ENCODE peak calls at places on chromosomes 16 and 17, in nine cellular contexts. One of them, this sample, is unnamed.

GRCh38 chr16:27238016-27238587 is 30.5 kb downstream of the NSMCE1 start:
- DNase-seq in epithelial cell of proximal tubule: no peak
- DNase-seq in lung: no peak
- DNase-seq in cardiac fibroblast: no peak
- DNase-seq in heart right ventricle: no peak
- DNase-seq in bronchial epithelial cell: no peak
- DNase-seq in HFF-Myc: no peak
- DNase-seq in foreskin fibroblast: no peak
- DNase-seq in uterus: no peak
- DNase-seq in this sample: no peak

GRCh38 chr17:40909351-40909750 is 24.3 kb upstream of the KRT20 start:
- DNase-seq in heart right ventricle: peak; percentile 40
- DNase-seq in foreskin fibroblast: peak; percentile 97
- DNase-seq in cardiac fibroblast: peak; percentile 98
- DNase-seq in HFF-Myc: peak; percentile 84
- DNase-seq in epithelial cell of proximal tubule: peak; percentile 70
- DNase-seq in uterus: peak; percentile 74
- DNase-seq in lung: peak; percentile 88
- DNase-seq in bronchial epithelial cell: peak; percentile 93
- DNase-seq in this sample: peak; percentile 68

GRCh38 chr17:2383628-2384167 is 17.2 kb downstream of the MNT start:
- DNase-seq in lung: no peak
- DNase-seq in heart right ventricle: no peak
- DNase-seq in epithelial cell of proximal tubule: no peak
- DNase-seq in uterus: no peak
- DNase-seq in HFF-Myc: no peak
- DNase-seq in foreskin fibroblast: peak; percentile 58
- DNase-seq in cardiac fibroblast: no peak
- DNase-seq in bronchial epithelial cell: no peak
- DNase-seq in this sample: no peak

GRCh38 chr17:78715000-78715771 is 66.9 kb downstream of the CYTH1 start:
- DNase-seq in cardiac fibroblast: no peak
- DNase-seq in epithelial cell of proximal tubule: no peak
- DNase-seq in heart right ventricle: no peak
- DNase-seq in uterus: no peak
- DNase-seq in bronchial epithelial cell: no peak
- DNase-seq in foreskin fibroblast: no peak
- DNase-seq in HFF-Myc: no peak
- DNase-seq in lung: no peak
- DNase-seq in this sample: no peak

GRCh38 chr17:10096556-10096955 is 101.8 kb downstream of the GAS7 start:
- DNase-seq in epithelial cell of proximal tubule: no peak
- DNase-seq in uterus: no peak
- DNase-seq in HFF-Myc: no peak
- DNase-seq in lung: no peak
- DNase-seq in cardiac fibroblast: no peak
- DNase-seq in bronchial epithelial cell: no peak
- DNase-seq in foreskin fibroblast: no peak
- DNase-seq in heart right ventricle: no peak
- DNase-seq in this sample: no peak

GRCh38 chr17:35900280-35900679 is 20.1 kb upstream of the CCL5 start:
- DNase-seq in cardiac fibroblast: no peak
- DNase-seq in HFF-Myc: no peak
- DNase-seq in uterus: no peak
- DNase-seq in bronchial epithelial cell: peak; percentile 4
- DNase-seq in foreskin fibroblast: no peak
- DNase-seq in heart right ventricle: no peak
- DNase-seq in epithelial cell of proximal tubule: no peak
- DNase-seq in lung: no peak
- DNase-seq in this sample: no peak

GRCh38 chr17:37787055-37787720 is 42.3 kb upstream of the HNF1B start:
- DNase-seq in foreskin fibroblast: peak; percentile 17
- DNase-seq in HFF-Myc: no peak
- DNase-seq in bronchial epithelial cell: no peak
- DNase-seq in cardiac fibroblast: no peak
- DNase-seq in heart right ventricle: peak; percentile 19
- DNase-seq in uterus: no peak
- DNase-seq in lung: no peak
- DNase-seq in epithelial cell of proximal tubule: peak; percentile 84
- DNase-seq in this sample: peak; percentile 44

GRCh38 chr16:66930189-66930588 is 4.0 kb downstream of the CIAO2B start:
- DNase-seq in heart right ventricle: peak; percentile 8
- DNase-seq in lung: peak; percentile 62
- DNase-seq in HFF-Myc: no peak
- DNase-seq in uterus: no peak
- DNase-seq in foreskin fibroblast: peak; percentile 65
- DNase-seq in epithelial cell of proximal tubule: peak; percentile 82
- DNase-seq in cardiac fibroblast: peak; percentile 81
- DNase-seq in bronchial epithelial cell: peak; percentile 85
- DNase-seq in this sample: no peak

GRCh38 chr17:31758646-31759045 is 100.4 kb downstream of the COPRS start:
- DNase-seq in uterus: no peak
- DNase-seq in cardiac fibroblast: no peak
- DNase-seq in lung: no peak
- DNase-seq in epithelial cell of proximal tubule: no peak
- DNase-seq in bronchial epithelial cell: no peak
- DNase-seq in HFF-Myc: no peak
- DNase-seq in foreskin fibroblast: peak; percentile 58
- DNase-seq in heart right ventricle: no peak
- DNase-seq in this sample: no peak

GRCh38 chr16:9316615-9317014 is 225.2 kb downstream of the HAPSTR1 start:
- DNase-seq in heart right ventricle: no peak
- DNase-seq in bronchial epithelial cell: no peak
- DNase-seq in lung: no peak
- DNase-seq in foreskin fibroblast: no peak
- DNase-seq in epithelial cell of proximal tubule: no peak
- DNase-seq in uterus: no peak
- DNase-seq in HFF-Myc: no peak
- DNase-seq in cardiac fibroblast: no peak
- DNase-seq in this sample: no peak

GRCh38 chr16:49890876-49891275 is 35.0 kb upstream of the ZNF423 start:
- DNase-seq in bronchial epithelial cell: no peak
- DNase-seq in uterus: no peak
- DNase-seq in HFF-Myc: no peak
- DNase-seq in heart right ventricle: no peak
- DNase-seq in epithelial cell of proximal tubule: no peak
- DNase-seq in lung: no peak
- DNase-seq in cardiac fibroblast: peak; percentile 18
- DNase-seq in foreskin fibroblast: no peak
- DNase-seq in this sample: no peak

GRCh38 chr16:17921357-17921978 is 415.1 kb downstream of the NPIPA8 start:
- DNase-seq in foreskin fibroblast: no peak
- DNase-seq in heart right ventricle: no peak
- DNase-seq in epithelial cell of proximal tubule: no peak
- DNase-seq in lung: no peak
- DNase-seq in uterus: no peak
- DNase-seq in HFF-Myc: no peak
- DNase-seq in bronchial epithelial cell: peak; percentile 10
- DNase-seq in cardiac fibroblast: peak; percentile 14
- DNase-seq in this sample: no peak

DNA sequence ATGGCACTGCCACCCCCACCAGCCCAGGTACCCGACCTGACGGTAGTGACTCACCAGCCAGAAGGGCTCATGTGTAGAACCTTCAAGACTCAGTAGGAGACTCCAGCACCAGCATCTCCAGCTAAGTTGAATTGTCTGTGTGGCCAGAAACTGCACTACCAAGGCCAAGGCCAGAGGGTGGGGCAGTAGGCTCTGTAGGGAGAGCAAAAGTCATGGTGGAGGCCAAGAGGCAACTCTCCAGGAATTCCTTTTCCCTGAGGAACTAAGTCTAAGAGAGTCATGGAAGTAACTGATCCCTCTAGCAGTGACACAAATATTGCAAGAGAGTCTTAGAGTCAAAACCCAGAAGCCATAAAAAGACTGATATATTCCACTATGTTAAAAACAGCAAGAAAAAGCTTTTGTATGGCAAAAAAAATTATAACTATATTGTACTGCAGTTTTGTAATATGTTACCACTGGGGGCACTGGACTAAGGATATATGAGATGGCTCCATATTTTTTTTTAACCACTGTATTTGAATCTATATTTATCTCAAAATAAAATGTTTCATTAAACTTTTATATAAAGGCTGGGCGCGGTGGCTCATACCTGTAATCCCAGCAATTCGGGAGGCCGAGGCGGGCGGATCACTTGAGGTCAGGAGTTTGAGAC is 30.2 kb upstream of the GUCY2D start:
- DNase-seq in foreskin fibroblast: peak; percentile 36
- DNase-seq in HFF-Myc: no peak
- DNase-seq in bronchial epithelial cell: no peak
- DNase-seq in uterus: no peak
- DNase-seq in epithelial cell of proximal tubule: no peak
- DNase-seq in heart right ventricle: peak; percentile 16
- DNase-seq in cardiac fibroblast: no peak
- DNase-seq in lung: no peak
- DNase-seq in this sample: no peak
- TF ChIP-seq CTCF in foreskin fibroblast: peak; percentile 19
- TF ChIP-seq CTCF in HFF-Myc: no peak
- TF ChIP-seq CTCF in bronchial epithelial cell: no peak
- TF ChIP-seq CTCF in uterus: no peak
- TF ChIP-seq CTCF in epithelial cell of proximal tubule: peak; percentile 15
- TF ChIP-seq CTCF in heart right ventricle: peak; percentile 15
- TF ChIP-seq CTCF in cardiac fibroblast: peak; percentile 18
- TF ChIP-seq CTCF in lung: no peak
- TF ChIP-seq CTCF in this sample: peak; percentile 8

GRCh38 chr16:89113152-89113547 is 19.5 kb downstream of the ACSF3 start:
- DNase-seq in HFF-Myc: no peak
- DNase-seq in cardiac fibroblast: no peak
- DNase-seq in uterus: no peak
- DNase-seq in epithelial cell of proximal tubule: no peak
- DNase-seq in lung: no peak
- DNase-seq in bronchial epithelial cell: no peak
- DNase-seq in heart right ventricle: no peak
- DNase-seq in foreskin fibroblast: no peak
- DNase-seq in this sample: no peak

GRCh38 chr16:89112377-89113151 is 18.9 kb downstream of the ACSF3 start:
- DNase-seq in bronchial epithelial cell: no peak
- DNase-seq in foreskin fibroblast: no peak
- DNase-seq in lung: no peak
- DNase-seq in uterus: no peak
- DNase-seq in cardiac fibroblast: no peak
- DNase-seq in HFF-Myc: no peak
- DNase-seq in heart right ventricle: no peak
- DNase-seq in epithelial cell of proximal tubule: no peak
- DNase-seq in this sample: no peak

GRCh38 chr16:89115216-89115949 is 21.7 kb downstream of the ACSF3 start:
- DNase-seq in bronchial epithelial cell: peak; percentile 39
- DNase-seq in HFF-Myc: no peak
- DNase-seq in heart right ventricle: peak; percentile 74
- DNase-seq in epithelial cell of proximal tubule: no peak
- DNase-seq in uterus: no peak
- DNase-seq in lung: peak; percentile 77
- DNase-seq in cardiac fibroblast: peak; percentile 48
- DNase-seq in foreskin fibroblast: no peak
- DNase-seq in this sample: peak; percentile 54

GRCh38 chr16:89113661-89114060 is 20.0 kb downstream of the ACSF3 start:
- DNase-seq in uterus: no peak
- DNase-seq in epithelial cell of proximal tubule: no peak
- DNase-seq in foreskin fibroblast: no peak
- DNase-seq in cardiac fibroblast: no peak
- DNase-seq in HFF-Myc: no peak
- DNase-seq in bronchial epithelial cell: no peak
- DNase-seq in heart right ventricle: no peak
- DNase-seq in lung: no peak
- DNase-seq in this sample: no peak

DNA sequence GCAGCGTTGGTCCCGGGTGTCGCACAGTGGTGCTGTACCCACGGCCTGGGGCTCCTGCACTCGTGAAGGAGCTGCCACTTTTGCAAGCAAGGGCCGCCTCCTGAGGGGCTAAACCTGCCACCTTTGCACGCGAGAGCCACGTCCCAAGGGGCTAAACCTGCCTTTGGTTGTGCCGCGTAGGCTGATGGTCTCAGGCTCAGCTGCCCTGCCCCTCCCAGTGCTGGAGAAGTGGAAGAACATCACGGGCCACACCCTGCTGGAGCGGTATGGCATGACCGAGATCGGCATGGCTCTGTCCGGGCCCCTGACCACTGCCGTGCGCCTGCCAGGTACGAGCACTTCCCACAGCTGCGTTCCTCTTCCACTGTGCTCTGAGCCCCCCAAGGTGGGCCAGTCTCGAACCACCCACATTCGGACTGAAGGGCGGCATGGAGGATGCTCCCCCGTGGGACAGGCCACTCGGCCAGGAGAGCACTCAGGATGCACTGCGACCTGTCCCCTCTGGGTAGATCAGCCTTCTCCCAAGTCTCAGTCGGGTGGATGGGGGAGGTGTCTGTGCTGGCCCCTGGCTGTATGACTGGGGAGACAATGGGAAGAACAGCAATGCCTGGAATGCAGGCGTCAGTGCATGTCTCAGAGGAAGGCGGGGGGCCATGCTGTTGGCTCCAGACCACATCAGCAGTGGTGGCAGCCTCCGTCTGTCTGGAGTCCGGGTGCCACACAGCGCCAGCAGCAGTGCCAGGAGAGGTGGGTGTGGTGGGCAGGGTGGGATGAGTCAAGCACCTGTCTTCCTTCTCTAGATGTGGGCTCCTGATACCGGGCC is 20.7 kb downstream of the ACSF3 start:
- DNase-seq in lung: no peak
- DNase-seq in heart right ventricle: no peak
- DNase-seq in foreskin fibroblast: peak; percentile 6
- DNase-seq in HFF-Myc: no peak
- DNase-seq in epithelial cell of proximal tubule: no peak
- DNase-seq in bronchial epithelial cell: no peak
- DNase-seq in uterus: no peak
- DNase-seq in cardiac fibroblast: peak; percentile 29
- DNase-seq in this sample: no peak
- H3K4me3 ChIP-seq in lung: no peak overlapping the region
- H3K4me3 ChIP-seq in heart right ventricle: no peak overlapping the region
- H3K4me3 ChIP-seq in foreskin fibroblast: no peak overlapping the region
- H3K4me3 ChIP-seq in HFF-Myc: no peak overlapping the region
- H3K4me3 ChIP-seq in epithelial cell of proximal tubule: no peak overlapping the region
- H3K4me3 ChIP-seq in bronchial epithelial cell: no peak overlapping the region
- H3K4me3 ChIP-seq in uterus: no peak overlapping the region
- H3K4me3 ChIP-seq in cardiac fibroblast: no peak overlapping the region
- H3K4me3 ChIP-seq in this sample: no peak overlapping the region

GRCh38 chr16:2047330-2048115 is at the start of the genes NTHL1 and TSC2:
- DNase-seq in uterus: peak; percentile 96
- DNase-seq in HFF-Myc: peak; percentile 85
- DNase-seq in heart right ventricle: peak; percentile 97
- DNase-seq in lung: peak; percentile 98
- DNase-seq in cardiac fibroblast: peak; percentile 96
- DNase-seq in epithelial cell of proximal tubule: peak; percentile 39
- DNase-seq in bronchial epithelial cell: peak; percentile 91
- DNase-seq in foreskin fibroblast: peak; percentile 99
- DNase-seq in this sample: peak; percentile 99
- TF ChIP-seq CTCF in uterus: peak; percentile 44
- TF ChIP-seq CTCF in HFF-Myc: no peak
- TF ChIP-seq CTCF in heart right ventricle: peak; percentile 65
- TF ChIP-seq CTCF in lung: peak; percentile 48
- TF ChIP-seq CTCF in cardiac fibroblast: peak; percentile 32
- TF ChIP-seq CTCF in epithelial cell of proximal tubule: peak; percentile 28
- TF ChIP-seq CTCF in bronchial epithelial cell: peak; percentile 54
- TF ChIP-seq CTCF in foreskin fibroblast: peak; percentile 30
- TF ChIP-seq CTCF in this sample: peak; percentile 80

DNA sequence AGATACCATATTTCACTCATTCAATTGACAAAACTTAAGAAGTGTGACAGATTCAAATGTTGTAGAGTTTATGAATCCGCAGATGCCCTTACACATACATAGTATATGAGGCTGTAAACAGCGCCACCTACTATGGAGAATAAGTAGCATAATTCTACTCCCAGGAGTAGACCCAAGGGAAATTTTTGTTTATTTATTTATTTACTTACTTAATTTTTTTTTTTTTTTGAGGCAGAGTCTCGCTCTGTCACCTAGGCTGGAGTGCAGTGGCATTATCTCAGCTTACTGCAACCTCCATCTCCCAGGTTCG is 35.5 kb downstream of the GAN start:
- DNase-seq in heart right ventricle: no peak
- DNase-seq in cardiac fibroblast: peak; percentile 22
- DNase-seq in uterus: no peak
- DNase-seq in HFF-Myc: no peak
- DNase-seq in epithelial cell of proximal tubule: no peak
- DNase-seq in foreskin fibroblast: no peak
- DNase-seq in lung: no peak
- DNase-seq in bronchial epithelial cell: peak; percentile 35
- DNase-seq in this sample: no peak
- H3K4me3 ChIP-seq in heart right ventricle: no peak overlapping the region
- H3K4me3 ChIP-seq in cardiac fibroblast: no peak overlapping the region
- H3K4me3 ChIP-seq in uterus: no peak overlapping the region
- H3K4me3 ChIP-seq in HFF-Myc: no peak overlapping the region
- H3K4me3 ChIP-seq in epithelial cell of proximal tubule: no peak overlapping the region
- H3K4me3 ChIP-seq in foreskin fibroblast: no peak overlapping the region
- H3K4me3 ChIP-seq in lung: no peak overlapping the region
- H3K4me3 ChIP-seq in bronchial epithelial cell: no peak overlapping the region
- H3K4me3 ChIP-seq in this sample: no peak overlapping the region